ENCODE peak calls at places on chromosome 17, in five cellular contexts. I is CD8-positive, alpha-beta T cell; J is thoracic aorta; G is heart right ventricle; N is adrenal gland. C is an unnamed sample. For H3K4me1, the result is how much of the 10 kb centered on the place peaks cover.

GRCh38 chr17:41680426-41681040 is 8.2 kb upstream of the EIF1 start:
- DNase-seq in N (no peak), G (no peak), I (no peak), J (no peak), C (no peak)

GRCh38 chr17:64741924-64742670 is 80.0 kb upstream of the SMURF2 start:
- DNase-seq in J (no peak), N (peak), I (no peak), G (peak), C (peak)

GRCh38 chr17:72034000-72034399 is 86.8 kb upstream of the SOX9 start:
- DNase-seq in J (no peak), I (no peak), G (no peak), N (no peak), C (no peak)

GRCh38 chr17:80498242-80498919 is 22.0 kb upstream of the NPTX1 start:
- DNase-seq in G (no peak), N (no peak), I (no peak), J (no peak), C (peak)

GRCh38 chr17:56786989-56787482 is 46.7 kb downstream of the C17orf67 start:
- DNase-seq in I (peak), G (no peak), J (no peak), N (peak), C (peak)

GRCh38 chr17:66829386-66829864 is 5.5 kb upstream of the CACNG5 start:
- DNase-seq in J (no peak), G (no peak), N (peak), I (no peak), C (no peak)

GRCh38 chr17:48100160-48100559 is 1.1 kb downstream of the CBX1 start:
- DNase-seq in N (no peak), J (no peak), I (no peak), G (no peak), C (no peak)

GRCh38 chr17:59254742-59255141 is 34.4 kb downstream of the GDPD1 start:
- DNase-seq in G (no peak), J (no peak), I (no peak), N (no peak), C (no peak)

GRCh38 chr17:80356231-80356856 is 58.6 kb upstream of the ENDOV start:
- DNase-seq in J (no peak), I (no peak), N (no peak), G (no peak), C (no peak)

GRCh38 chr17:1493291-1493980 is 950 bp upstream of the MYO1C start:
- DNase-seq in G (peak), N (peak), J (no peak), I (no peak), C (no peak)

GRCh38 chr17:77995146-77995852 is 36.8 kb downstream of the TNRC6C start:
- DNase-seq in J (no peak), I (peak), N (peak), G (peak), C (no peak)

GRCh38 chr17:4708436-4708835 is 2.0 kb upstream of the ARRB2 start:
- DNase-seq in G (no peak), N (no peak), J (no peak), I (peak), C (no peak)

GRCh38 chr17:73262676-73263642 is 1.3 kb upstream of the CPSF4L start:
- DNase-seq in G (no peak), N (no peak), J (no peak), I (no peak), C (no peak)

GRCh38 chr17:71375948-71376347 is 744.9 kb upstream of the SOX9 start:
- DNase-seq in I (no peak), G (no peak), N (no peak), J (no peak), C (no peak)

GRCh38 chr17:82353484-82353883 is 5.6 kb upstream of the TEX19 start:
- DNase-seq in J (no peak), N (no peak), I (no peak), G (no peak), C (no peak)

GRCh38 chr17:77744268-77744988 is 214.1 kb upstream of the TNRC6C start:
- DNase-seq in N (no peak), J (no peak), I (no peak), G (peak), C (no peak)

GRCh38 chr17:1343554-1343953 is 56.5 kb downstream of the YWHAE start:
- DNase-seq in J (no peak), N (no peak), I (no peak), G (no peak), C (no peak)

GRCh38 chr17:19244357-19244756 is 7.2 kb downstream of the EPN2 start:
- DNase-seq in G (no peak), N (no peak), I (no peak), J (no peak), C (no peak)

GRCh38 chr17:81707725-81708646 is 4.1 kb upstream of the SLC25A10 start:
- DNase-seq in N (no peak), G (no peak), J (no peak), I (no peak), C (no peak)

GRCh38 chr17:42667088-42667951 is 8.2 kb downstream of the TUBG2 start:
- DNase-seq in J (no peak), N (peak), I (no peak), G (no peak), C (peak)

GRCh38 chr17:82489117-82489516 is 30.4 kb upstream of the FOXK2 start:
- DNase-seq in N (no peak), J (peak), I (no peak), G (peak), C (peak)

GRCh38 chr17:37614391-37614790 is 5.2 kb upstream of the SYNRG start:
- DNase-seq in N (no peak), J (no peak), I (no peak), G (no peak), C (no peak)

GRCh38 chr17:80546267-80546666 is 1.6 kb downstream of the RPTOR start:
- DNase-seq in I (no peak), J (no peak), N (no peak), G (no peak), C (no peak)

GRCh38 chr17:35161281-35161761 is 13.7 kb downstream of the UNC45B start:
- DNase-seq in G (no peak), J (no peak), I (peak), N (no peak), C (no peak)

GRCh38 chr17:60598001-60598736 is 1.8 kb upstream of the PPM1D start:
- DNase-seq in N (no peak), G (no peak), J (no peak), I (no peak), C (no peak)

GRCh38 chr17:77558846-77559626 is 399.5 kb upstream of the TNRC6C start:
- DNase-seq in N (no peak), I (no peak), J (no peak), G (no peak), C (no peak)

GRCh38 chr17:9234404-9234945 is 213.2 kb downstream of the NTN1 start:
- DNase-seq in J (no peak), G (no peak), N (no peak), I (no peak), C (no peak)

GRCh38 chr17:57418463-57419246 is 162.3 kb downstream of the MSI2 start:
- DNase-seq in N (no peak), G (no peak), I (no peak), J (no peak), C (no peak)

GRCh38 chr17:81334419-81334896 is 39.4 kb upstream of the SLC38A10 start:
- DNase-seq in G (no peak), I (no peak), N (no peak), J (no peak), C (no peak)

GRCh38 chr17:30263552-30264333 is 28.0 kb downstream of the BLMH start:
- DNase-seq in G (no peak), J (no peak), I (no peak), N (no peak), C (no peak)

GRCh38 chr17:68993112-68993511 is 37.9 kb upstream of the ABCA8 start:
- DNase-seq in J (no peak), I (no peak), N (peak), G (no peak), C (no peak)

GRCh38 chr17:47649972-47650524 is 329 bp downstream of the KPNB1 start:
- DNase-seq in J (peak), I (no peak), G (no peak), N (peak), C (no peak)

GRCh38 chr17:79922798-79923197 is 83.6 kb upstream of the CBX4 start:
- DNase-seq in N (no peak), J (no peak), I (peak), G (no peak), C (no peak)

GRCh38 chr17:7910281-7910680 is 5.8 kb downstream of the RNF227 start:
- DNase-seq in G (no peak), N (no peak), J (no peak), I (no peak), C (no peak)

GRCh38 chr17:74446551-74447500 is 14.9 kb downstream of the GPRC5C start:
- DNase-seq in I (peak), G (peak), N (peak), J (peak), C (peak)
- H3K27ac ChIP-seq in I (no peak), G (peak), N (peak), J (peak), C (peak)

GRCh38 chr17:28550858-28551257 is 1.6 kb downstream of the UNC119 start:
- DNase-seq in G (no peak), I (no peak), J (no peak), N (no peak), C (no peak)
- H3K4me3 ChIP-seq in G (no peak), I (no peak), J (no peak), N (no peak), C (no peak)

GRCh38 chr17:36205637-36206458 is 5.0 kb upstream of the CCL4L2 start:
- DNase-seq in N (no peak), I (no peak), J (no peak), G (no peak), C (no peak)

GRCh38 chr17:36204724-36205500 is 6.0 kb upstream of the CCL4L2 start:
- DNase-seq in I (no peak), G (no peak), N (no peak), J (no peak), C (no peak)

GRCh38 chr17:36198831-36199465 is 2.4 kb upstream of the CCL3L1 start:
- DNase-seq in J (no peak), G (no peak), I (peak), N (no peak), C (no peak)

GRCh38 chr17:36197389-36197708 is 791 bp upstream of the CCL3L1 start:
- DNase-seq in I (no peak), J (no peak), G (no peak), N (no peak), C (no peak)

DNA sequence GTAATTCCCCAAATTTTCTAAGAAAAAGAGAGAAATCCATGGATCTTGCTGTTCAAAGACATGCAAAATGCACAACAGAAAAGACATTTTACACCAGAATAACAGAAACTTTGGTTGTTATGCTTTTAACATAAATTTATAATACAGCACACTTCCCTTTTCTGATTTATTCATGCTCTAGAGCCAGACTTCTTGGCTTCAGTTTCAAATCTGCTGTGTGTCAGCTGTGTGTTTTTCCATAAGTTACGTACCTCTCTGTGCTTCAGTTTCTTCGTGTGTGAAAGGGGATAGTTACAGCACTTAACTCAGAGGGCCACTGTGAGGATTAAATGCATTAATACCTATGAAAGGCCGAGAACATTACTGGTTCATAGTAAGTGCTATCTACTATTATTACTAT is 6.8 kb upstream of the CCL3L1 start:
- DNase-seq in G (no peak), J (no peak), N (no peak), I (no peak), C (no peak)
- H3K4me1 ChIP-seq in G (under half), J (under half), N (under half), I (under half), C (under half)

DNA sequence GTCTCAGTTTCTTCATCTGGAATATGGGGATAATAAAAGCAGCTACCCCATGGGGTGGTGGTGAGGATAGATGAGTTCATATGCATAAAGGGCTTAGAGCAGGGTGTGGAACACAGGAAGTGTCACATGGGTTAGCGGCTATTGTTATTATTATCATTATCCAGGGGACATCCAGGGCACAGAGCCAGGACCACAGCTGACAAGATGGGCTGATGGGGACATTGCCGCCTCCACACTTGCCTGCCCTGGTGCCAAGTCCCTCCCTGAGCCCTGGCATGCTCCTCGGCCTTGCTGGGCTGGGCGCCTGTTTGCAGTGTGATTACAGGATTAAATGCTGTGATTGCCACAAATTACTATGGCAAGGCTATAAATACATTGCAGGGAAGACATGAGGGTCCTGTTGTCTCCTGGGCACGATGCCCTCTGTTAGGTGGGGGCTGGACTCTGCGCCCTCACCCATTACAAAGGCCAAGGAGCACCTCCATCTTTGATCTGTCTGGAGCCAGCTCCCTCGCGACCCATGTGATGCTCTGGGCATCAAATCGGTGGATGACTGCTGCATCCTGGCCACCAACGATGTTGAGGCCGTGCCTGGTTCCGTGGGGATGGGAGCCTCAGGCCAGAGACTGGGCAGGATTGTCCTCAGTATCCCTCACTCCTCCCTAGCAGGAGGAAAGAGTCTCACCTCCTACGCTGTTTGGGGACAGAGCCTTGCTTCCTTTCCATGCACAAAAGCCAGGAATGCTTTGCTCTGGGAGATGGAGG is 43.2 kb downstream of the PIMREG start:
- DNase-seq in G (no peak), N (peak), I (no peak), J (no peak), C (peak)
- H3K27ac ChIP-seq in G (no peak), N (no peak), I (no peak), J (no peak), C (no peak)

DNA sequence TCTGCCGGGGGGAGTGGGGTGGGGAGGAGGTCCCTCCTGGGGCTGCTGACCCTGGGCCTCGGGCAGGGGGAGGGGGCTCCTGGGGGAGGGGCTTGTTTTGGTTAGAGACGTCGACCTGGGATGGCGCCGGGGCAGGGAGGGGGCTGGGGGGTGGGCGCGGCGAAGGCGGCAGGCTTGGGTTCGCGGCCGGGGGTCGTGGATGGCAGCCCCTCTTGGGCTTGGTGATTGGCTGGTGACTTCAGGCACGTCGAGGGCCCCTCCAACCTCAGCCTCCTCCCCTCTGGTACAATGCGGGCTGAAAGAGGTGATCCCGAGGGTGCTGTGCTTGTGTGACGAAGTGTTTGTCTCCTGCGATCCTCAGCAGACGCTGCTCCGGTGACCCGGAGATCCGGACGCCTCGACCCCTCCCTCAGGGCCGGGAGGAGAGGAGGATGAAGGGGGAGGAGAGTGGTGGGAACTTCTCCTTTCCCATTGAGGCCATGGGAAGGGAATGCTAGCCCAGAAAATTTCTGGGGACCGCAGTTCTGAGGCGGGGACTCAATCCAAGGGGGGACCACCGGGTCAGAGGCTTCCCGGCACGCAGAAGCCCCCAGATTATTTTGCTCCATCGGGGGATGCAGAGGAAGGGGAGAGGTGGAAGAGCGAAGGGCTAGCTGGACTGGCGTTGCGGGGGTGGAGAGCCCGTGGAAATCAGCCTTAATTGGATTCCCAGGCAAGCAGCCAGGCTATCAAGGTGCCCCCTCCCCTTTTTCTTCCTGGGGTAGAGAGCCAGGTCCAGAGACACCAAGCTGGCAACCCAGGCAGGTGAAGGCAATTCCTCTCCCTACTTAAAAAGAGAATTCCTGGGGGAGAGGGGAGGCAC is 44.0 kb downstream of the RAI1 start:
- DNase-seq in I (no peak), N (no peak), G (no peak), J (no peak), C (no peak)
- H3K4me3 ChIP-seq in I (peak), N (no peak), G (peak), J (peak), C (peak)

DNA sequence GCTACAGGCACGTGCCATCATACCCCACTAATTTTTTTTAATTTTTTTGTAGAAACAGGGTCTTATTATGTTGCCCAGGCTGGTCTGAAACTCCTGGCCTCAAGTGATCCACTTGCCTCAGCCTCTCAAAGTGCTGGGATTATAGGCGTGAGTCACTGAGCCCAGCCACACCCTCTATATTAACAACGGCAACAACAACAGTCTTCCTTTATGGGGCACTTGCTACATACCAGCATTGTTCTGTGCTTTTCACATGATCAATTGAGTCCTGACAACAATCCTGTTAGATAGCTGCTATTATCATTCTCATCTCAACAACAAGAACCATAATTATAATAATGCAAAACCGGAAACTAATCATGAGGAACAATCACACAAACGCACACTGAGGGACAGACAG is 12.6 kb upstream of the ARL5C start:
- DNase-seq in I (no peak), G (no peak), J (no peak), N (no peak), C (no peak)
- H3K4me1 ChIP-seq in I (under half), G (under half), J (under half), N (under half), C (under half)

DNA sequence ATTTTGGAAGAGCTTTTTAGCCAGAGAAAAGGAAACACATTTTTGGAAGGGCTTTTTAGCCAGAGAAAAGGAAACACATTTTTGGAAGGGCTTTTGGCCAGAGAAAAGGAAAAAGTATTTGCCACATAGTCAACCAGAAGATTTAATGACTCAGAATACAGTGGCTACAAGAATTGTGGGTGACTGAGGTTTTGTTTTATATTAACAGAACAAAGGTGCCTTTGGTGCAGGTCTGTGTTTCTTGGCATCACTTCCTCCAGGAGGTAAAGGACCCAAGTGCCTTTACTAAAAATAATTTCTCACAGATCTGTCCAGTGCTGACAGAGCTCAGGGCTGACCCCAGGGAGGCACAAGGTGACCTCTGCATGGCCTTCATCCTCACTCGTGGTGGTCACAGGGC is 363.1 kb downstream of the CA10 start:
- DNase-seq in N (no peak), I (no peak), J (no peak), G (no peak), C (no peak)
- H3K27ac ChIP-seq in N (no peak), I (no peak), J (no peak), G (no peak), C (no peak)

DNA sequence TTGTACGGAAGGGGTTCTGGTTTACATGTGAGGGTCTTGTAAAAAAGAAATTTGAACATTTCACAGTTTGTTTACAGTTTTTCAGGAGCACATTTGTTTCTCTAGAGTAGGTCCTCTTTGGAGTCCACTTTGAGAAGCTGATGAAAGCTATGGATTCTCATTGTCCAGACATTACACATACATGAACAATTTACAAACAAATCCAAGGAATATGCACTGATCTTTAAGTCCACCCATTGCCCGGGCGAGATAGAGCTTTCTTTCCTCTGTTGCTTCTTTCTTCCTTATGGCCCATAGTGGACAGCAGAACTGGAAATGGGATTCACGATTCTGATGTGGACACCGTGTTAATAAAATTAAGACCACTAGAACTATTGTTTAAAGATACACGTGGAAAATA is 1.9 kb downstream of the DCAF7 start:
- DNase-seq in G (no peak), J (no peak), N (no peak), I (no peak), C (no peak)
- H3K4me3 ChIP-seq in G (peak), J (peak), N (no peak), I (peak), C (peak)